ENCODE peak calls at places on chromosomes 13 and 19, in five cellular contexts. One of them, this sample, is unnamed.

GRCh38 chr19:11176466-11177193 is 20.7 kb downstream of the KANK2 start:
- DNase-seq in activated CD4-positive, alpha-beta T cell treated with anti-CD3 and anti-CD28 coated beads, Interleukin-2, amount 50 U/mL, for 24 hours: no peak
- DNase-seq in lower lobe of right lung: no peak
- DNase-seq in T-helper 1 cell: no peak
- DNase-seq in stimulated activated CD8-positive, alpha-beta memory T cell treated with anti-CD3 and anti-CD28 coated beads, Interleukin-4, amount 100 ng/mL, for 24 hours: no peak
- DNase-seq in this sample: no peak

GRCh38 chr19:3403489-3404323 is 37.3 kb downstream of the NFIC start:
- DNase-seq in stimulated activated CD8-positive, alpha-beta memory T cell treated with anti-CD3 and anti-CD28 coated beads, Interleukin-4, amount 100 ng/mL, for 24 hours: no peak
- DNase-seq in lower lobe of right lung: peak
- DNase-seq in T-helper 1 cell: no peak
- DNase-seq in activated CD4-positive, alpha-beta T cell treated with anti-CD3 and anti-CD28 coated beads, Interleukin-2, amount 50 U/mL, for 24 hours: no peak
- DNase-seq in this sample: peak

GRCh38 chr13:19764237-19764636 is 18.5 kb downstream of the PSPC1 start:
- DNase-seq in lower lobe of right lung: no peak
- DNase-seq in stimulated activated CD8-positive, alpha-beta memory T cell treated with anti-CD3 and anti-CD28 coated beads, Interleukin-4, amount 100 ng/mL, for 24 hours: no peak
- DNase-seq in activated CD4-positive, alpha-beta T cell treated with anti-CD3 and anti-CD28 coated beads, Interleukin-2, amount 50 U/mL, for 24 hours: no peak
- DNase-seq in T-helper 1 cell: no peak
- DNase-seq in this sample: no peak

GRCh38 chr19:34506026-34506370 is 24.4 kb downstream of the WTIP start:
- DNase-seq in lower lobe of right lung: no peak
- DNase-seq in T-helper 1 cell: no peak
- DNase-seq in activated CD4-positive, alpha-beta T cell treated with anti-CD3 and anti-CD28 coated beads, Interleukin-2, amount 50 U/mL, for 24 hours: no peak
- DNase-seq in stimulated activated CD8-positive, alpha-beta memory T cell treated with anti-CD3 and anti-CD28 coated beads, Interleukin-4, amount 100 ng/mL, for 24 hours: no peak
- DNase-seq in this sample: no peak

GRCh38 chr19:42396248-42396541 is 6.1 kb upstream of the CNFN start:
- DNase-seq in T-helper 1 cell: no peak
- DNase-seq in stimulated activated CD8-positive, alpha-beta memory T cell treated with anti-CD3 and anti-CD28 coated beads, Interleukin-4, amount 100 ng/mL, for 24 hours: no peak
- DNase-seq in lower lobe of right lung: no peak
- DNase-seq in activated CD4-positive, alpha-beta T cell treated with anti-CD3 and anti-CD28 coated beads, Interleukin-2, amount 50 U/mL, for 24 hours: no peak
- DNase-seq in this sample: no peak

GRCh38 chr13:70189981-70190380 is 81.7 kb upstream of the KLHL1 start:
- DNase-seq in stimulated activated CD8-positive, alpha-beta memory T cell treated with anti-CD3 and anti-CD28 coated beads, Interleukin-4, amount 100 ng/mL, for 24 hours: no peak
- DNase-seq in lower lobe of right lung: no peak
- DNase-seq in activated CD4-positive, alpha-beta T cell treated with anti-CD3 and anti-CD28 coated beads, Interleukin-2, amount 50 U/mL, for 24 hours: no peak
- DNase-seq in T-helper 1 cell: no peak
- DNase-seq in this sample: no peak

GRCh38 chr19:40811478-40812341 is 12.7 kb downstream of the EGLN2 start:
- DNase-seq in T-helper 1 cell: no peak
- DNase-seq in lower lobe of right lung: peak
- DNase-seq in activated CD4-positive, alpha-beta T cell treated with anti-CD3 and anti-CD28 coated beads, Interleukin-2, amount 50 U/mL, for 24 hours: no peak
- DNase-seq in stimulated activated CD8-positive, alpha-beta memory T cell treated with anti-CD3 and anti-CD28 coated beads, Interleukin-4, amount 100 ng/mL, for 24 hours: no peak
- DNase-seq in this sample: no peak

GRCh38 chr19:4557971-4558941 is 1.2 kb downstream of the SEMA6B start:
- DNase-seq in T-helper 1 cell: no peak
- DNase-seq in activated CD4-positive, alpha-beta T cell treated with anti-CD3 and anti-CD28 coated beads, Interleukin-2, amount 50 U/mL, for 24 hours: no peak
- DNase-seq in stimulated activated CD8-positive, alpha-beta memory T cell treated with anti-CD3 and anti-CD28 coated beads, Interleukin-4, amount 100 ng/mL, for 24 hours: no peak
- DNase-seq in lower lobe of right lung: no peak
- DNase-seq in this sample: no peak

GRCh38 chr13:67950594-67950993 is 720.5 kb upstream of the PCDH9 start:
- DNase-seq in T-helper 1 cell: no peak
- DNase-seq in activated CD4-positive, alpha-beta T cell treated with anti-CD3 and anti-CD28 coated beads, Interleukin-2, amount 50 U/mL, for 24 hours: no peak
- DNase-seq in lower lobe of right lung: no peak
- DNase-seq in stimulated activated CD8-positive, alpha-beta memory T cell treated with anti-CD3 and anti-CD28 coated beads, Interleukin-4, amount 100 ng/mL, for 24 hours: no peak
- DNase-seq in this sample: no peak

GRCh38 chr19:40390084-40390742 is at the start of gene HIPK4:
- DNase-seq in T-helper 1 cell: no peak
- DNase-seq in lower lobe of right lung: no peak
- DNase-seq in stimulated activated CD8-positive, alpha-beta memory T cell treated with anti-CD3 and anti-CD28 coated beads, Interleukin-4, amount 100 ng/mL, for 24 hours: no peak
- DNase-seq in activated CD4-positive, alpha-beta T cell treated with anti-CD3 and anti-CD28 coated beads, Interleukin-2, amount 50 U/mL, for 24 hours: no peak
- DNase-seq in this sample: no peak

GRCh38 chr13:88802886-88803285 is 1131.7 kb downstream of the SLITRK5 start:
- DNase-seq in activated CD4-positive, alpha-beta T cell treated with anti-CD3 and anti-CD28 coated beads, Interleukin-2, amount 50 U/mL, for 24 hours: no peak
- DNase-seq in T-helper 1 cell: no peak
- DNase-seq in lower lobe of right lung: no peak
- DNase-seq in stimulated activated CD8-positive, alpha-beta memory T cell treated with anti-CD3 and anti-CD28 coated beads, Interleukin-4, amount 100 ng/mL, for 24 hours: no peak
- DNase-seq in this sample: no peak

GRCh38 chr19:38135150-38135998 is 88.6 kb downstream of the DPF1 start:
- DNase-seq in stimulated activated CD8-positive, alpha-beta memory T cell treated with anti-CD3 and anti-CD28 coated beads, Interleukin-4, amount 100 ng/mL, for 24 hours: no peak
- DNase-seq in lower lobe of right lung: no peak
- DNase-seq in T-helper 1 cell: no peak
- DNase-seq in activated CD4-positive, alpha-beta T cell treated with anti-CD3 and anti-CD28 coated beads, Interleukin-2, amount 50 U/mL, for 24 hours: no peak
- DNase-seq in this sample: no peak

GRCh38 chr19:6516018-6516658 is 14.0 kb upstream of the TUBB4A start:
- DNase-seq in T-helper 1 cell: peak
- DNase-seq in activated CD4-positive, alpha-beta T cell treated with anti-CD3 and anti-CD28 coated beads, Interleukin-2, amount 50 U/mL, for 24 hours: peak
- DNase-seq in lower lobe of right lung: peak
- DNase-seq in stimulated activated CD8-positive, alpha-beta memory T cell treated with anti-CD3 and anti-CD28 coated beads, Interleukin-4, amount 100 ng/mL, for 24 hours: peak
- DNase-seq in this sample: peak

GRCh38 chr13:109646423-109646822 is 140.0 kb downstream of the IRS2 start:
- DNase-seq in T-helper 1 cell: no peak
- DNase-seq in activated CD4-positive, alpha-beta T cell treated with anti-CD3 and anti-CD28 coated beads, Interleukin-2, amount 50 U/mL, for 24 hours: no peak
- DNase-seq in stimulated activated CD8-positive, alpha-beta memory T cell treated with anti-CD3 and anti-CD28 coated beads, Interleukin-4, amount 100 ng/mL, for 24 hours: no peak
- DNase-seq in lower lobe of right lung: no peak
- DNase-seq in this sample: no peak

GRCh38 chr19:49830766-49831165 is 12.7 kb downstream of the MED25 start:
- DNase-seq in lower lobe of right lung: no peak
- DNase-seq in T-helper 1 cell: no peak
- DNase-seq in stimulated activated CD8-positive, alpha-beta memory T cell treated with anti-CD3 and anti-CD28 coated beads, Interleukin-4, amount 100 ng/mL, for 24 hours: no peak
- DNase-seq in activated CD4-positive, alpha-beta T cell treated with anti-CD3 and anti-CD28 coated beads, Interleukin-2, amount 50 U/mL, for 24 hours: no peak
- DNase-seq in this sample: no peak

GRCh38 chr13:106701810-106702341 is 133.9 kb upstream of the ARGLU1 start:
- DNase-seq in T-helper 1 cell: no peak
- DNase-seq in stimulated activated CD8-positive, alpha-beta memory T cell treated with anti-CD3 and anti-CD28 coated beads, Interleukin-4, amount 100 ng/mL, for 24 hours: no peak
- DNase-seq in lower lobe of right lung: no peak
- DNase-seq in activated CD4-positive, alpha-beta T cell treated with anti-CD3 and anti-CD28 coated beads, Interleukin-2, amount 50 U/mL, for 24 hours: no peak
- DNase-seq in this sample: peak

GRCh38 chr13:26629260-26629659 is 71.8 kb downstream of the WASF3 start:
- DNase-seq in activated CD4-positive, alpha-beta T cell treated with anti-CD3 and anti-CD28 coated beads, Interleukin-2, amount 50 U/mL, for 24 hours: no peak
- DNase-seq in T-helper 1 cell: no peak
- DNase-seq in lower lobe of right lung: no peak
- DNase-seq in stimulated activated CD8-positive, alpha-beta memory T cell treated with anti-CD3 and anti-CD28 coated beads, Interleukin-4, amount 100 ng/mL, for 24 hours: no peak
- DNase-seq in this sample: no peak

GRCh38 chr19:19224852-19225494 is 13.2 kb downstream of the NCAN start:
- DNase-seq in T-helper 1 cell: peak
- DNase-seq in stimulated activated CD8-positive, alpha-beta memory T cell treated with anti-CD3 and anti-CD28 coated beads, Interleukin-4, amount 100 ng/mL, for 24 hours: peak
- DNase-seq in activated CD4-positive, alpha-beta T cell treated with anti-CD3 and anti-CD28 coated beads, Interleukin-2, amount 50 U/mL, for 24 hours: peak
- DNase-seq in lower lobe of right lung: peak
- DNase-seq in this sample: peak

GRCh38 chr13:109436841-109437240 is 349.5 kb downstream of the IRS2 start:
- DNase-seq in lower lobe of right lung: no peak
- DNase-seq in activated CD4-positive, alpha-beta T cell treated with anti-CD3 and anti-CD28 coated beads, Interleukin-2, amount 50 U/mL, for 24 hours: no peak
- DNase-seq in stimulated activated CD8-positive, alpha-beta memory T cell treated with anti-CD3 and anti-CD28 coated beads, Interleukin-4, amount 100 ng/mL, for 24 hours: no peak
- DNase-seq in T-helper 1 cell: no peak
- DNase-seq in this sample: no peak

GRCh38 chr13:62512194-62513141 is 1096.8 kb upstream of the PCDH20 start:
- DNase-seq in stimulated activated CD8-positive, alpha-beta memory T cell treated with anti-CD3 and anti-CD28 coated beads, Interleukin-4, amount 100 ng/mL, for 24 hours: no peak
- DNase-seq in T-helper 1 cell: peak
- DNase-seq in activated CD4-positive, alpha-beta T cell treated with anti-CD3 and anti-CD28 coated beads, Interleukin-2, amount 50 U/mL, for 24 hours: no peak
- DNase-seq in lower lobe of right lung: no peak
- DNase-seq in this sample: peak

GRCh38 chr13:84816567-84817133 is 934.4 kb upstream of the SLITRK1 start:
- DNase-seq in lower lobe of right lung: no peak
- DNase-seq in activated CD4-positive, alpha-beta T cell treated with anti-CD3 and anti-CD28 coated beads, Interleukin-2, amount 50 U/mL, for 24 hours: no peak
- DNase-seq in stimulated activated CD8-positive, alpha-beta memory T cell treated with anti-CD3 and anti-CD28 coated beads, Interleukin-4, amount 100 ng/mL, for 24 hours: no peak
- DNase-seq in T-helper 1 cell: no peak
- DNase-seq in this sample: no peak

GRCh38 chr13:23427342-23428182 is 5.9 kb downstream of the SACS start:
- DNase-seq in T-helper 1 cell: no peak
- DNase-seq in stimulated activated CD8-positive, alpha-beta memory T cell treated with anti-CD3 and anti-CD28 coated beads, Interleukin-4, amount 100 ng/mL, for 24 hours: no peak
- DNase-seq in lower lobe of right lung: no peak
- DNase-seq in activated CD4-positive, alpha-beta T cell treated with anti-CD3 and anti-CD28 coated beads, Interleukin-2, amount 50 U/mL, for 24 hours: no peak
- DNase-seq in this sample: peak

GRCh38 chr13:26584713-26585112 is 27.2 kb downstream of the WASF3 start:
- DNase-seq in T-helper 1 cell: no peak
- DNase-seq in stimulated activated CD8-positive, alpha-beta memory T cell treated with anti-CD3 and anti-CD28 coated beads, Interleukin-4, amount 100 ng/mL, for 24 hours: no peak
- DNase-seq in lower lobe of right lung: no peak
- DNase-seq in activated CD4-positive, alpha-beta T cell treated with anti-CD3 and anti-CD28 coated beads, Interleukin-2, amount 50 U/mL, for 24 hours: no peak
- DNase-seq in this sample: no peak

GRCh38 chr13:32824671-32825070 is 191.6 kb upstream of the KL start:
- DNase-seq in lower lobe of right lung: no peak
- DNase-seq in stimulated activated CD8-positive, alpha-beta memory T cell treated with anti-CD3 and anti-CD28 coated beads, Interleukin-4, amount 100 ng/mL, for 24 hours: no peak
- DNase-seq in activated CD4-positive, alpha-beta T cell treated with anti-CD3 and anti-CD28 coated beads, Interleukin-2, amount 50 U/mL, for 24 hours: no peak
- DNase-seq in T-helper 1 cell: no peak
- DNase-seq in this sample: no peak